ENCODE peak calls at places on chromosomes 6 and 20, in ten cellular contexts. V is cardiac muscle cell, W is spleen, T is tibial artery, P is pancreas, J is stomach, C is Karpas-422, X is lower lobe of right lung, F is GM23248, S is testis. A is an unnamed sample.
A peak's percentile ranks its signal among the peaks of the same experiment; 100 is the strongest.

GRCh38 chr6:149864578-149865535 is 698 bp upstream of the LRP11 start:
- DNase-seq in W (no peak), C (peak; percentile 78), F (peak; percentile 88), X (no peak), S (peak; percentile 61), J (peak; percentile 41), T (no peak), V (peak; percentile 76), P (no peak), A (no peak)

GRCh38 chr20:62668441-62669027 is 26.2 kb downstream of the SLCO4A1 start:
- DNase-seq in S (peak; percentile 87), C (peak; percentile 57), T (peak; percentile 79), J (peak; percentile 76), F (peak; percentile 84), P (peak; percentile 67), V (peak; percentile 84), W (no peak), X (no peak), A (peak; percentile 90)

GRCh38 chr6:154721460-154721859 is 11.8 kb upstream of the SCAF8 start:
- DNase-seq in V (peak; percentile 25), X (no peak), F (peak; percentile 43), S (no peak), W (no peak), J (no peak), T (no peak), C (no peak), P (no peak), A (no peak)

GRCh38 chr6:1475169-1475568 is 85.8 kb downstream of the FOXF2 start:
- DNase-seq in F (no peak), S (no peak), W (no peak), V (no peak), P (no peak), T (no peak), J (no peak), X (no peak), C (no peak), A (no peak)

GRCh38 chr6:10407674-10408054 is 7.2 kb downstream of the TFAP2A start:
- DNase-seq in P (no peak), V (no peak), W (no peak), T (no peak), X (no peak), S (no peak), J (no peak), F (no peak), C (no peak), A (no peak)

GRCh38 chr6:129866256-129866655 is 5.1 kb upstream of the TMEM244 start:
- DNase-seq in S (no peak), C (no peak), V (no peak), F (no peak), J (no peak), P (no peak), W (no peak), T (no peak), X (no peak), A (no peak)

GRCh38 chr6:165743366-165743898 is 80.4 kb upstream of the PDE10A start:
- DNase-seq in P (no peak), T (no peak), V (no peak), J (no peak), W (no peak), X (no peak), S (no peak), C (no peak), F (no peak), A (no peak)

GRCh38 chr6:109373762-109374161 is 8.5 kb downstream of the CD164 start:
- DNase-seq in S (no peak), J (no peak), F (peak; percentile 40), W (no peak), V (no peak), X (no peak), P (no peak), C (no peak), T (no peak), A (no peak)

GRCh38 chr6:125273965-125274364 is 27.8 kb downstream of the HDDC2 start:
- DNase-seq in S (no peak), V (peak; percentile 53), C (no peak), T (peak; percentile 60), J (peak; percentile 40), X (no peak), P (no peak), F (peak; percentile 29), W (no peak), A (no peak)

GRCh38 chr6:3045369-3045768 is 22.9 kb upstream of the RIPK1 start:
- DNase-seq in V (no peak), X (no peak), C (no peak), S (no peak), W (no peak), J (no peak), T (no peak), P (peak; percentile 45), F (no peak), A (no peak)

GRCh38 chr6:7041511-7042026 is 66.2 kb upstream of the RREB1 start:
- DNase-seq in S (no peak), P (no peak), X (no peak), W (no peak), J (no peak), T (no peak), C (peak; percentile 32), V (no peak), F (no peak), A (no peak)

GRCh38 chr6:17233531-17233930 is 47.6 kb upstream of the RBM24 start:
- DNase-seq in F (peak; percentile 18), C (no peak), J (no peak), T (no peak), X (no peak), W (no peak), S (no peak), P (no peak), V (peak; percentile 10), A (no peak)

GRCh38 chr6:147341486-147341885 is 137.3 kb downstream of the STXBP5 start:
- DNase-seq in T (no peak), F (no peak), C (no peak), J (no peak), X (no peak), V (no peak), P (no peak), W (no peak), S (no peak), A (no peak)

GRCh38 chr6:9938801-9939200 is 476.1 kb downstream of the TFAP2A start:
- DNase-seq in W (no peak), V (no peak), P (no peak), X (no peak), S (no peak), J (no peak), F (no peak), T (no peak), C (no peak), A (no peak)

GRCh38 chr6:46940433-46941226 is 18.9 kb upstream of the ADGRF5 start:
- DNase-seq in C (no peak), P (no peak), V (no peak), F (no peak), J (no peak), X (no peak), W (no peak), T (no peak), S (no peak), A (no peak)

GRCh38 chr20:8518878-8519277 is 386.8 kb downstream of the PLCB1 start:
- DNase-seq in F (no peak), P (no peak), V (no peak), C (no peak), T (no peak), S (no peak), J (no peak), X (no peak), W (no peak), A (no peak)

DNA sequence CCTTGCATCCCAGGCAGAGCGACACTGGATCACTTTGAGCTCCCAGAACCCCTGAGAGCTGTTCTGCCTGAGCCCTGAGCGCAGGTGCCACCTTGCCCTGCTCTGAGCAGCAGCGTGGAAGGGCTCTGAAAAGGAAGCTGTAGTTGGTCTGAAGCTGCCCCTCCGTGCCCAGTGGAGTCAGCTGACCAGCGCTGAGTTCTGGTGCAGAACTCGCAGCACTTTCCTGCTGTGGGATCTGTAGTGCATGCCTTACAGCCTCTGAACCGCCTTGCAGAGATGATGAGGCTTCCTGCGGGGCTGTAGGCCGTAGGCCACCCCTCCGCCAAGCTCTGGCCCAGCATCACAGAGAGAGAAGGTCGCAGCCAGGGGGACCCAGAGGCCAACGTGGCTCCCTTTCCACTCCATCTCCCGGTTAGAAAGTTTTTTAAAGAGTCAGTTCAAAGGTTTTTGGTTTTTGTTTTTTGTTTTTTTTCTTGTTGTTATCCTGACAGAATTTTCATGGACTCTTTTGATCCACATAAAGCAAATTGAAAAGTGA is 158.3 kb upstream of the CST7 start:
- DNase-seq in W (peak; percentile 41), T (no peak), J (no peak), C (no peak), P (no peak), X (peak; percentile 18), F (no peak), S (no peak), V (no peak), A (no peak)
- H3K4me1 ChIP-seq in W (no peaks in the 10 kb centered on the region), T (no peaks in the 10 kb centered on the region), J (no peaks in the 10 kb centered on the region), C (no peaks in the 10 kb centered on the region), P (no peaks in the 10 kb centered on the region), X (no peaks in the 10 kb centered on the region), F (no peaks in the 10 kb centered on the region), S (no peaks in the 10 kb centered on the region), V (no peaks in the 10 kb centered on the region), A (no peaks in the 10 kb centered on the region)

GRCh38 chr6:24887520-24887919 is 48.2 kb downstream of the RIPOR2 start:
- DNase-seq in P (no peak), S (no peak), J (no peak), W (no peak), T (no peak), V (no peak), C (no peak), F (no peak), X (no peak), A (no peak)
- H3K4me1 ChIP-seq in P (no peaks in the 10 kb centered on the region), S (no peaks in the 10 kb centered on the region), J (no peaks in the 10 kb centered on the region), W (peaks cover 59% of the 10 kb centered on the region), T (no peaks in the 10 kb centered on the region), V (peaks cover 14% of the 10 kb centered on the region), C (peaks cover 98% of the 10 kb centered on the region), F (peaks cover 14% of the 10 kb centered on the region), X (no peaks in the 10 kb centered on the region), A (peaks cover 2% of the 10 kb centered on the region)

GRCh38 chr6:151813858-151814257 is 6.4 kb downstream of the ESR1 start:
- DNase-seq in S (no peak), X (no peak), W (no peak), P (no peak), J (no peak), T (no peak), V (no peak), F (no peak), C (no peak), A (no peak)

DNA sequence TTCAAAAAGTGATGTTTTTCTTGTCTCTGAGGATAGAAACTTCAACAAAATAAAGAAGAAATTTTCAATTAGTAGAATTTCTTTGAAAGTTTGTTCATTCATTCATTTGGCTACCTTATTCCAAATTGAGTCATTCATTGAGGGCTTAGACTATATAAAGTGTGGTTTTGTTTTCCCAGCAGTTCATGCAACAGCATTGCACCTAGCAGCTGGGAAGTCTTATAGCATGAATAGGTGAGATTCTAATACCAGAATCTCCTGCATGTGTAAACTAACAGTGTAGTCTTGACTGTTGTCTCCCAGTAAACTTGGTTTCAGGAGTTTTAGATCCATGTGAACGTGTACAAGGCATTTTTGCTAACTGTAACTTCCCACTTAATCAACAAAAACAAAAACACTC is 7.1 kb downstream of the ESR1 start:
- DNase-seq in F (no peak), C (no peak), T (no peak), X (no peak), S (no peak), P (no peak), J (no peak), W (no peak), V (no peak), A (no peak)
- H3K4me1 ChIP-seq in F (no peaks in the 10 kb centered on the region), C (peaks cover 20% of the 10 kb centered on the region), T (no peaks in the 10 kb centered on the region), X (no peaks in the 10 kb centered on the region), S (no peaks in the 10 kb centered on the region), P (no peaks in the 10 kb centered on the region), J (no peaks in the 10 kb centered on the region), W (no peaks in the 10 kb centered on the region), V (no peaks in the 10 kb centered on the region), A (no peaks in the 10 kb centered on the region)

GRCh38 chr20:51470521-51470875 is 72.0 kb downstream of the NFATC2 start:
- DNase-seq in J (no peak), P (no peak), V (no peak), T (no peak), X (no peak), C (no peak), S (no peak), F (no peak), W (no peak), A (no peak)
- H3K4me1 ChIP-seq in J (peaks cover 6% of the 10 kb centered on the region), P (no peaks in the 10 kb centered on the region), V (peaks cover 17% of the 10 kb centered on the region), T (no peaks in the 10 kb centered on the region), X (no peaks in the 10 kb centered on the region), C (peaks cover 54% of the 10 kb centered on the region), S (peaks cover 8% of the 10 kb centered on the region), F (no peaks in the 10 kb centered on the region), W (no peaks in the 10 kb centered on the region), A (no peaks in the 10 kb centered on the region)

A was measured in Caco-2.